ENCODE peak calls at places on chromosome 18, in eight cellular contexts. C is psoas muscle, L is NCI-H446, G is NCI-H82, S is HepG2, F is ELR, Q is ELF-1, R is mesenchymal stem cell. J is an unnamed sample.
A peak's percentile ranks its signal among the peaks of the same experiment; 100 is the strongest.

GRCh38 chr18:75784413-75784812 is 356.9 kb upstream of the SMIM21 start:
- DNase-seq in C (no peak), L (no peak), G (peak; percentile 88), S (no peak), F (no peak), Q (peak; percentile 52), R (no peak), J (no peak)

GRCh38 chr18:79916546-79917350 is 34.7 kb downstream of the SLC66A2 start:
- DNase-seq in C (no peak), L (no peak), G (no peak), S (no peak), F (no peak), Q (no peak), R (no peak), J (no peak)

GRCh38 chr18:67104700-67105284 is 411.7 kb downstream of the DSEL start:
- DNase-seq in C (peak; percentile 37), L (peak; percentile 77), G (peak; percentile 86), S (peak; percentile 55), F (peak; percentile 70), Q (peak; percentile 53), R (peak; percentile 82), J (peak; percentile 66)

GRCh38 chr18:54387631-54388030 is 29.9 kb downstream of the C18orf54 start:
- DNase-seq in C (no peak), L (no peak), G (no peak), S (no peak), F (peak; percentile 60), Q (no peak), R (no peak), J (no peak)

GRCh38 chr18:58584219-58585127 is 44.4 kb downstream of the ALPK2 start:
- DNase-seq in C (no peak), L (peak; percentile 27), G (peak; percentile 33), S (no peak), F (peak; percentile 88), Q (peak; percentile 49), R (no peak), J (no peak)

GRCh38 chr18:35060092-35060491 is 18.9 kb downstream of the MAPRE2 start:
- DNase-seq in C (no peak), L (peak; percentile 43), G (peak; percentile 60), S (no peak), F (no peak), Q (no peak), R (no peak), J (no peak)

GRCh38 chr18:427005-427404 is 73.5 kb downstream of the COLEC12 start:
- DNase-seq in C (no peak), L (no peak), G (no peak), S (no peak), F (peak; percentile 47), Q (no peak), R (peak; percentile 50), J (no peak)

GRCh38 chr18:58473071-58473470 is 155.8 kb downstream of the ALPK2 start:
- DNase-seq in C (no peak), L (no peak), G (no peak), S (no peak), F (peak; percentile 22), Q (no peak), R (no peak), J (no peak)

GRCh38 chr18:711330-711692 is 1.1 kb downstream of the ENOSF1 start:
- DNase-seq in C (no peak), L (no peak), G (no peak), S (no peak), F (peak; percentile 33), Q (peak; percentile 19), R (no peak), J (no peak)

GRCh38 chr18:54822872-54823845 is 5.1 kb upstream of the RAB27B start:
- DNase-seq in C (no peak), L (no peak), G (no peak), S (no peak), F (peak; percentile 90), Q (no peak), R (peak; percentile 94), J (no peak)

J was measured in endothelial cell of umbilical vein.